ENCODE peak calls at places on chromosomes 13 and 19, in four cellular contexts. N, Q, U and Y are unnamed samples.

GRCh38 chr19:46601318-46602224 is at the start of gene CALM3:
- DNase-seq in U (no peak), N (no peak), Q (no peak), Y (no peak)

GRCh38 chr19:45477713-45478453 is 10.1 kb downstream of the FOSB start:
- DNase-seq in U (no peak), Q (no peak), N (no peak), Y (no peak)

GRCh38 chr19:51503428-51503827 is 1.8 kb upstream of the SIGLEC12 start:
- DNase-seq in N (no peak), Q (no peak), U (no peak), Y (no peak)

GRCh38 chr13:35649162-35649561 is 172.7 kb upstream of the MAB21L1 start:
- DNase-seq in Q (no peak), U (no peak), N (no peak), Y (no peak)

GRCh38 chr13:30047154-30047874 is 196.9 kb upstream of the UBL3 start:
- DNase-seq in Q (no peak), U (no peak), N (no peak), Y (no peak)

GRCh38 chr13:25932353-25932752 is 119.5 kb downstream of the SHISA2 start:
- DNase-seq in Q (no peak), N (no peak), U (no peak), Y (no peak)

GRCh38 chr19:33147538-33147937 is 15.6 kb downstream of the WDR88 start:
- DNase-seq in U (no peak), N (no peak), Q (no peak), Y (no peak)

GRCh38 chr19:43913383-43913782 is 21.7 kb downstream of the ZNF45 start:
- DNase-seq in Q (no peak), N (no peak), U (no peak), Y (no peak)

GRCh38 chr13:111122056-111122455 is 6.9 kb downstream of the ARHGEF7 start:
- DNase-seq in N (no peak), U (no peak), Q (no peak), Y (no peak)

GRCh38 chr13:29844441-29844840 is 6.0 kb downstream of the UBL3 start:
- DNase-seq in Q (no peak), U (no peak), N (no peak), Y (no peak)

GRCh38 chr13:100511422-100511821 is 77.2 kb downstream of the GGACT start:
- DNase-seq in U (no peak), N (no peak), Q (no peak), Y (no peak)

GRCh38 chr19:1434577-1435060 is 3.6 kb upstream of the RPS15 start:
- DNase-seq in Q (no peak), N (no peak), U (no peak), Y (no peak)

GRCh38 chr13:80508031-80508430 is 167.1 kb upstream of the SPRY2 start:
- DNase-seq in U (no peak), Q (no peak), N (no peak), Y (no peak)

GRCh38 chr19:18233224-18233825 is 7.1 kb upstream of the PDE4C start:
- DNase-seq in N (no peak), U (peak), Q (no peak), Y (peak)

GRCh38 chr13:30065181-30065580 is 214.8 kb upstream of the UBL3 start:
- DNase-seq in Q (no peak), U (no peak), N (no peak), Y (no peak)

GRCh38 chr19:55647732-55648656 is at the start of gene CCDC106:
- DNase-seq in N (no peak), Q (no peak), U (peak), Y (no peak)

GRCh38 chr19:10416380-10417257 is 3.7 kb upstream of the PDE4A start:
- DNase-seq in Q (no peak), N (peak), U (peak), Y (peak)

GRCh38 chr13:93535256-93535655 is 308.6 kb downstream of the GPC6 start:
- DNase-seq in N (no peak), U (no peak), Q (no peak), Y (no peak)

GRCh38 chr13:113586661-113587479 is 2.3 kb downstream of the TFDP1 start:
- DNase-seq in N (no peak), Q (no peak), U (peak), Y (peak)

GRCh38 chr13:76697277-76697676 is 188.9 kb downstream of the KCTD12 start:
- DNase-seq in N (no peak), Q (no peak), U (no peak), Y (no peak)

GRCh38 chr19:8580710-8581281 is 3.6 kb upstream of the MYO1F start:
- DNase-seq in N (peak), Q (no peak), U (peak), Y (peak)

GRCh38 chr19:12126707-12127106 is 13.4 kb downstream of the ZNF20 start:
- DNase-seq in N (no peak), Q (no peak), U (no peak), Y (no peak)

GRCh38 chr19:56091751-56092546 is 29.1 kb downstream of the ZNF787 start:
- DNase-seq in Q (no peak), U (no peak), N (no peak), Y (no peak)

GRCh38 chr13:91722267-91722884 is 324.0 kb downstream of the GPC5 start:
- DNase-seq in N (no peak), U (no peak), Q (no peak), Y (no peak)
- TF ChIP-seq CTCF in N (peak), U (no peak), Q (no peak), Y (peak)

GRCh38 chr13:42816538-42816937 is 35.2 kb downstream of the FAM216B start:
- DNase-seq in U (no peak), N (no peak), Q (no peak), Y (no peak)
- TF ChIP-seq CTCF in U (no peak), N (peak), Q (peak), Y (peak)

GRCh38 chr19:49451430-49452181 is at the start of gene PIH1D1:
- DNase-seq in Q (peak), U (peak), N (peak), Y (peak)
- TF ChIP-seq CTCF in Q (peak), U (no peak), N (peak), Y (peak)

GRCh38 chr19:42343344-42344110 is 18.1 kb downstream of the MEGF8 start:
- DNase-seq in N (no peak), Q (no peak), U (no peak), Y (no peak)
- TF ChIP-seq CTCF in N (no peak), Q (peak), U (no peak), Y (peak)

GRCh38 chr19:30719991-30720329 is 347.8 kb downstream of the ZNF536 start:
- DNase-seq in N (no peak), Q (no peak), U (no peak), Y (no peak)
- TF ChIP-seq CTCF in N (no peak), Q (no peak), U (no peak), Y (no peak)